ENCODE peak calls at places on chromosomes 5 and 9, in ten cellular contexts. One of them, this sample, is unnamed.

GRCh38 chr5:141476132-141476909 is 555 bp downstream of the PCDHGC3 start:
- DNase-seq in MM.1S: peak; percentile 16
- DNase-seq in upper lobe of right lung: peak; percentile 72
- DNase-seq in mammary epithelial cell: peak; percentile 79
- DNase-seq in tibial artery: peak; percentile 83
- DNase-seq in CD8-positive, alpha-beta T cell: no peak
- DNase-seq in HepG2: no peak
- DNase-seq in PC-3: no peak
- DNase-seq in IMR-90: peak; percentile 85
- DNase-seq in kidney: peak; percentile 84
- DNase-seq in this sample: peak; percentile 41

GRCh38 chr5:132057498-132058255 is 2.8 kb upstream of the IL3 start:
- DNase-seq in tibial artery: no peak
- DNase-seq in upper lobe of right lung: peak; percentile 11
- DNase-seq in mammary epithelial cell: no peak
- DNase-seq in IMR-90: no peak
- DNase-seq in kidney: peak; percentile 30
- DNase-seq in PC-3: no peak
- DNase-seq in CD8-positive, alpha-beta T cell: peak; percentile 8
- DNase-seq in MM.1S: no peak
- DNase-seq in HepG2: no peak
- DNase-seq in this sample: no peak

GRCh38 chr9:71744754-71745521 is 23.4 kb downstream of the CEMIP2 start:
- DNase-seq in upper lobe of right lung: no peak
- DNase-seq in HepG2: no peak
- DNase-seq in mammary epithelial cell: no peak
- DNase-seq in IMR-90: no peak
- DNase-seq in MM.1S: no peak
- DNase-seq in CD8-positive, alpha-beta T cell: no peak
- DNase-seq in tibial artery: no peak
- DNase-seq in PC-3: no peak
- DNase-seq in kidney: no peak
- DNase-seq in this sample: no peak

GRCh38 chr9:37542895-37543294 is 33.3 kb downstream of the FBXO10 start:
- DNase-seq in PC-3: peak; percentile 28
- DNase-seq in MM.1S: peak; percentile 11
- DNase-seq in IMR-90: no peak
- DNase-seq in upper lobe of right lung: peak; percentile 19
- DNase-seq in tibial artery: no peak
- DNase-seq in kidney: no peak
- DNase-seq in CD8-positive, alpha-beta T cell: no peak
- DNase-seq in mammary epithelial cell: peak; percentile 88
- DNase-seq in HepG2: no peak
- DNase-seq in this sample: no peak

GRCh38 chr9:93086445-93087224 is 9.4 kb upstream of the CARD19 start:
- DNase-seq in IMR-90: no peak
- DNase-seq in CD8-positive, alpha-beta T cell: no peak
- DNase-seq in HepG2: no peak
- DNase-seq in upper lobe of right lung: peak; percentile 25
- DNase-seq in MM.1S: no peak
- DNase-seq in mammary epithelial cell: no peak
- DNase-seq in kidney: peak; percentile 4
- DNase-seq in tibial artery: peak; percentile 0
- DNase-seq in PC-3: no peak
- DNase-seq in this sample: no peak

GRCh38 chr5:77390222-77390621 is 101.9 kb downstream of the WDR41 start:
- DNase-seq in HepG2: no peak
- DNase-seq in PC-3: no peak
- DNase-seq in tibial artery: no peak
- DNase-seq in MM.1S: no peak
- DNase-seq in upper lobe of right lung: no peak
- DNase-seq in mammary epithelial cell: no peak
- DNase-seq in CD8-positive, alpha-beta T cell: no peak
- DNase-seq in IMR-90: no peak
- DNase-seq in kidney: no peak
- DNase-seq in this sample: no peak

GRCh38 chr5:96327728-96328127 is 105.3 kb downstream of the PCSK1 start:
- DNase-seq in IMR-90: peak; percentile 40
- DNase-seq in MM.1S: no peak
- DNase-seq in kidney: no peak
- DNase-seq in tibial artery: no peak
- DNase-seq in CD8-positive, alpha-beta T cell: no peak
- DNase-seq in PC-3: no peak
- DNase-seq in HepG2: no peak
- DNase-seq in upper lobe of right lung: no peak
- DNase-seq in mammary epithelial cell: no peak
- DNase-seq in this sample: no peak

GRCh38 chr9:89350988-89351557 is 32.8 kb downstream of the SECISBP2 start:
- DNase-seq in tibial artery: no peak
- DNase-seq in IMR-90: no peak
- DNase-seq in mammary epithelial cell: no peak
- DNase-seq in MM.1S: no peak
- DNase-seq in PC-3: no peak
- DNase-seq in kidney: no peak
- DNase-seq in upper lobe of right lung: no peak
- DNase-seq in CD8-positive, alpha-beta T cell: no peak
- DNase-seq in HepG2: peak; percentile 83
- DNase-seq in this sample: no peak

GRCh38 chr5:11851965-11852745 is 52.1 kb downstream of the CTNND2 start:
- DNase-seq in IMR-90: no peak
- DNase-seq in upper lobe of right lung: no peak
- DNase-seq in kidney: no peak
- DNase-seq in HepG2: no peak
- DNase-seq in tibial artery: no peak
- DNase-seq in PC-3: no peak
- DNase-seq in CD8-positive, alpha-beta T cell: no peak
- DNase-seq in mammary epithelial cell: no peak
- DNase-seq in MM.1S: no peak
- DNase-seq in this sample: no peak

GRCh38 chr9:127509955-127510299 is 58.6 kb downstream of the LRSAM1 start:
- DNase-seq in tibial artery: peak; percentile 76
- DNase-seq in PC-3: no peak
- DNase-seq in mammary epithelial cell: no peak
- DNase-seq in MM.1S: no peak
- DNase-seq in upper lobe of right lung: peak; percentile 59
- DNase-seq in CD8-positive, alpha-beta T cell: no peak
- DNase-seq in kidney: no peak
- DNase-seq in IMR-90: no peak
- DNase-seq in HepG2: no peak
- DNase-seq in this sample: no peak
- H3K36me3 ChIP-seq in tibial artery: peaks cover 92% of the 10 kb centered on the region
- H3K36me3 ChIP-seq in PC-3: peaks cover 22% of the 10 kb centered on the region
- H3K36me3 ChIP-seq in mammary epithelial cell: peaks cover 31% of the 10 kb centered on the region
- H3K36me3 ChIP-seq in MM.1S: no peaks in the 10 kb centered on the region
- H3K36me3 ChIP-seq in upper lobe of right lung: peaks cover 93% of the 10 kb centered on the region
- H3K36me3 ChIP-seq in CD8-positive, alpha-beta T cell: no peaks in the 10 kb centered on the region
- H3K36me3 ChIP-seq in kidney: no peaks in the 10 kb centered on the region
- H3K36me3 ChIP-seq in IMR-90: peaks cover 76% of the 10 kb centered on the region
- H3K36me3 ChIP-seq in HepG2: peaks cover 50% of the 10 kb centered on the region
- H3K36me3 ChIP-seq in this sample: peaks cover 97% of the 10 kb centered on the region

GRCh38 chr5:74075900-74076484 is 450.0 kb downstream of the ARHGEF28 start:
- DNase-seq in IMR-90: peak; percentile 7
- DNase-seq in upper lobe of right lung: no peak
- DNase-seq in kidney: no peak
- DNase-seq in tibial artery: no peak
- DNase-seq in PC-3: peak; percentile 83
- DNase-seq in CD8-positive, alpha-beta T cell: no peak
- DNase-seq in HepG2: no peak
- DNase-seq in mammary epithelial cell: peak; percentile 23
- DNase-seq in MM.1S: no peak
- DNase-seq in this sample: no peak
- H3K4me1 ChIP-seq in IMR-90: no peaks in the 10 kb centered on the region
- H3K4me1 ChIP-seq in upper lobe of right lung: no peaks in the 10 kb centered on the region
- H3K4me1 ChIP-seq in kidney: no peaks in the 10 kb centered on the region
- H3K4me1 ChIP-seq in tibial artery: no peaks in the 10 kb centered on the region
- H3K4me1 ChIP-seq in PC-3: peaks cover 20% of the 10 kb centered on the region
- H3K4me1 ChIP-seq in CD8-positive, alpha-beta T cell: no peaks in the 10 kb centered on the region
- H3K4me1 ChIP-seq in HepG2: no peaks in the 10 kb centered on the region
- H3K4me1 ChIP-seq in mammary epithelial cell: no peaks in the 10 kb centered on the region
- H3K4me1 ChIP-seq in MM.1S: peaks cover 16% of the 10 kb centered on the region
- H3K4me1 ChIP-seq in this sample: no peaks in the 10 kb centered on the region

GRCh38 chr9:136391737-136392537 is 8.0 kb downstream of the SNAPC4 start:
- DNase-seq in HepG2: no peak
- DNase-seq in kidney: peak; percentile 53
- DNase-seq in IMR-90: no peak
- DNase-seq in tibial artery: no peak
- DNase-seq in upper lobe of right lung: peak; percentile 59
- DNase-seq in CD8-positive, alpha-beta T cell: no peak
- DNase-seq in mammary epithelial cell: no peak
- DNase-seq in PC-3: no peak
- DNase-seq in MM.1S: no peak
- DNase-seq in this sample: no peak
- H3K36me3 ChIP-seq in HepG2: peaks cover 76% of the 10 kb centered on the region
- H3K36me3 ChIP-seq in kidney: peaks cover 30% of the 10 kb centered on the region
- H3K36me3 ChIP-seq in IMR-90: peaks cover 78% of the 10 kb centered on the region
- H3K36me3 ChIP-seq in tibial artery: peaks cover 90% of the 10 kb centered on the region
- H3K36me3 ChIP-seq in upper lobe of right lung: peaks cover 64% of the 10 kb centered on the region
- H3K36me3 ChIP-seq in CD8-positive, alpha-beta T cell: peaks cover 27% of the 10 kb centered on the region
- H3K36me3 ChIP-seq in mammary epithelial cell: peaks cover 26% of the 10 kb centered on the region
- H3K36me3 ChIP-seq in PC-3: peaks cover 10% of the 10 kb centered on the region
- H3K36me3 ChIP-seq in MM.1S: peaks cover 4% of the 10 kb centered on the region
- H3K36me3 ChIP-seq in this sample: peaks cover 2% of the 10 kb centered on the region

GRCh38 chr9:106868565-106868964 is 5.6 kb downstream of the ZNF462 start:
- DNase-seq in MM.1S: no peak
- DNase-seq in kidney: no peak
- DNase-seq in CD8-positive, alpha-beta T cell: no peak
- DNase-seq in upper lobe of right lung: no peak
- DNase-seq in mammary epithelial cell: peak; percentile 47
- DNase-seq in HepG2: no peak
- DNase-seq in PC-3: no peak
- DNase-seq in tibial artery: peak; percentile 76
- DNase-seq in IMR-90: no peak
- DNase-seq in this sample: peak; percentile 17

GRCh38 chr9:106866243-106866642 is 3.3 kb downstream of the ZNF462 start:
- DNase-seq in HepG2: no peak
- DNase-seq in CD8-positive, alpha-beta T cell: no peak
- DNase-seq in PC-3: no peak
- DNase-seq in IMR-90: no peak
- DNase-seq in mammary epithelial cell: no peak
- DNase-seq in MM.1S: no peak
- DNase-seq in kidney: no peak
- DNase-seq in tibial artery: no peak
- DNase-seq in upper lobe of right lung: no peak
- DNase-seq in this sample: no peak

GRCh38 chr9:106869028-106869427 is 6.1 kb downstream of the ZNF462 start:
- DNase-seq in mammary epithelial cell: no peak
- DNase-seq in CD8-positive, alpha-beta T cell: no peak
- DNase-seq in IMR-90: no peak
- DNase-seq in tibial artery: no peak
- DNase-seq in upper lobe of right lung: no peak
- DNase-seq in PC-3: no peak
- DNase-seq in HepG2: no peak
- DNase-seq in kidney: no peak
- DNase-seq in MM.1S: no peak
- DNase-seq in this sample: no peak

GRCh38 chr9:106869458-106869857 is 6.5 kb downstream of the ZNF462 start:
- DNase-seq in MM.1S: no peak
- DNase-seq in mammary epithelial cell: no peak
- DNase-seq in kidney: no peak
- DNase-seq in tibial artery: no peak
- DNase-seq in HepG2: no peak
- DNase-seq in IMR-90: peak; percentile 60
- DNase-seq in upper lobe of right lung: no peak
- DNase-seq in PC-3: peak; percentile 30
- DNase-seq in CD8-positive, alpha-beta T cell: no peak
- DNase-seq in this sample: no peak

DNA sequence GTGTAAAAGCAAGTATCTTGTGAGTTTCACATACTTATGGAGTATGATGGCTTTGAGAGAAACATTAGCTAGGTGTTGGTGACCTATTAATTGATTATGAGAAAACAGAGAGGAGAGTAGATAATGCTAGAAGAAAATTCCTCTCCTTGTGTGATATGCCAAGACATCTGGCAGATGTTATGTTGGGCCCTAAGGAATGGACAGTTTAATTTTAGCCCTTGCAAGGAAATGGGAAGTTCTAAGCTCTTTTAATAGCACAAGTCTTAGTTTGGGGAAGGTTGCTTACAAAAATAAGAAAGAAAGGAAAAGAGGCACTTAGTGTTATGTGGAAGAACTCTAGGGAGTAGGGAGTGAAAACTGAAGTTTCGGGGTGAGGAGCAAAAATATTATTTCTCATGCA is 5.1 kb downstream of the ZNF462 start:
- DNase-seq in HepG2: no peak
- DNase-seq in MM.1S: no peak
- DNase-seq in mammary epithelial cell: no peak
- DNase-seq in kidney: no peak
- DNase-seq in upper lobe of right lung: no peak
- DNase-seq in CD8-positive, alpha-beta T cell: no peak
- DNase-seq in tibial artery: no peak
- DNase-seq in PC-3: no peak
- DNase-seq in IMR-90: no peak
- DNase-seq in this sample: no peak
- H3K4me1 ChIP-seq in HepG2: no peaks in the 10 kb centered on the region
- H3K4me1 ChIP-seq in MM.1S: no peaks in the 10 kb centered on the region
- H3K4me1 ChIP-seq in mammary epithelial cell: peaks cover 46% of the 10 kb centered on the region
- H3K4me1 ChIP-seq in kidney: peaks cover 24% of the 10 kb centered on the region
- H3K4me1 ChIP-seq in upper lobe of right lung: peaks cover 43% of the 10 kb centered on the region
- H3K4me1 ChIP-seq in CD8-positive, alpha-beta T cell: no peaks in the 10 kb centered on the region
- H3K4me1 ChIP-seq in tibial artery: no peaks in the 10 kb centered on the region
- H3K4me1 ChIP-seq in PC-3: peaks cover 43% of the 10 kb centered on the region
- H3K4me1 ChIP-seq in IMR-90: peaks cover 8% of the 10 kb centered on the region
- H3K4me1 ChIP-seq in this sample: peaks cover 83% of the 10 kb centered on the region

GRCh38 chr9:113219186-113219936 is 1.7 kb downstream of the FKBP15 start:
- DNase-seq in MM.1S: peak; percentile 27
- DNase-seq in tibial artery: no peak
- DNase-seq in HepG2: no peak
- DNase-seq in PC-3: no peak
- DNase-seq in CD8-positive, alpha-beta T cell: no peak
- DNase-seq in upper lobe of right lung: no peak
- DNase-seq in IMR-90: no peak
- DNase-seq in mammary epithelial cell: no peak
- DNase-seq in kidney: no peak
- DNase-seq in this sample: no peak
- H3K36me3 ChIP-seq in MM.1S: no peaks in the 10 kb centered on the region
- H3K36me3 ChIP-seq in tibial artery: peaks cover 5% of the 10 kb centered on the region
- H3K36me3 ChIP-seq in HepG2: no peaks in the 10 kb centered on the region
- H3K36me3 ChIP-seq in PC-3: no peaks in the 10 kb centered on the region
- H3K36me3 ChIP-seq in CD8-positive, alpha-beta T cell: no peaks in the 10 kb centered on the region
- H3K36me3 ChIP-seq in upper lobe of right lung: no peaks in the 10 kb centered on the region
- H3K36me3 ChIP-seq in IMR-90: peaks cover 2% of the 10 kb centered on the region
- H3K36me3 ChIP-seq in mammary epithelial cell: peaks cover 2% of the 10 kb centered on the region
- H3K36me3 ChIP-seq in kidney: no peaks in the 10 kb centered on the region
- H3K36me3 ChIP-seq in this sample: no peaks in the 10 kb centered on the region